ENCODE peak calls at places on chromosome 20, in five cellular contexts. A is right lobe of liver, I is Caki2, N is KG1, J is HS-27A. F is an unnamed sample.

GRCh38 chr20:44468044-44468782 is 7.5 kb upstream of the TTPAL start:
- DNase-seq in A (no peak), I (no peak), N (no peak), J (no peak), F (no peak)

GRCh38 chr20:53352727-53353440 is 240.8 kb downstream of the ZNF217 start:
- DNase-seq in A (no peak), I (no peak), N (no peak), J (no peak), F (no peak)

GRCh38 chr20:44832724-44833123 is 22.4 kb upstream of the RIMS4 start:
- DNase-seq in A (no peak), I (no peak), N (no peak), J (no peak), F (no peak)

GRCh38 chr20:19830351-19830750 is 72.3 kb downstream of the RIN2 start:
- DNase-seq in A (no peak), I (no peak), N (no peak), J (no peak), F (no peak)

GRCh38 chr20:11128131-11128831 is 454.5 kb upstream of the JAG1 start:
- DNase-seq in A (no peak), I (no peak), N (no peak), J (no peak), F (no peak)

GRCh38 chr20:61253264-61253639 is 1.2 kb downstream of the CDH4 start:
- DNase-seq in A (no peak), I (peak), N (no peak), J (no peak), F (no peak)

GRCh38 chr20:53957421-53958172 is 112.8 kb downstream of the BCAS1 start:
- DNase-seq in A (no peak), I (no peak), N (no peak), J (no peak), F (no peak)

GRCh38 chr20:10696650-10697049 is 22.9 kb upstream of the JAG1 start:
- DNase-seq in A (no peak), I (no peak), N (no peak), J (no peak), F (no peak)

GRCh38 chr20:60224914-60225313 is 266.7 kb downstream of the CDH26 start:
- DNase-seq in A (no peak), I (no peak), N (no peak), J (no peak), F (no peak)

GRCh38 chr20:59006864-59007757 is at the start of gene CTSZ:
- DNase-seq in A (peak), I (peak), N (no peak), J (no peak), F (peak)

GRCh38 chr20:9940329-9940728 is 94.5 kb upstream of the ANKEF1 start:
- DNase-seq in A (no peak), I (no peak), N (no peak), J (no peak), F (no peak)

GRCh38 chr20:57076202-57076651 is 190.2 kb downstream of the BMP7 start:
- DNase-seq in A (no peak), I (no peak), N (no peak), J (no peak), F (no peak)